ENCODE peak calls at places on chromosomes 5 and 9, in four cellular contexts. G, J, N and H are unnamed samples.
A peak's percentile ranks its signal among the peaks of the same experiment; 100 is the strongest.

GRCh38 chr5:95449460-95449859 is 58.3 kb downstream of the FAM81B start:
- DNase-seq in G (no peak), J (no peak), N (no peak), H (no peak)

GRCh38 chr5:109156885-109157284 is 252.9 kb downstream of the PJA2 start:
- DNase-seq in G (no peak), J (no peak), N (no peak), H (no peak)

GRCh38 chr9:82604947-82605656 is 457.8 kb downstream of the RASEF start:
- DNase-seq in G (peak; percentile 62), J (no peak), N (no peak), H (no peak)

GRCh38 chr9:34985311-34985899 is 4.1 kb upstream of the DNAJB5 start:
- DNase-seq in G (peak; percentile 73), J (peak; percentile 44), N (no peak), H (no peak)

GRCh38 chr5:55226027-55226933 is 835 bp downstream of the MCIDAS start:
- DNase-seq in G (peak; percentile 93), J (peak; percentile 74), N (no peak), H (peak; percentile 92)

GRCh38 chr5:41094871-41095270 is 23.7 kb upstream of the MROH2B start:
- DNase-seq in G (peak; percentile 58), J (no peak), N (no peak), H (no peak)

GRCh38 chr9:96342553-96343245 is 40.7 kb upstream of the HSD17B3 start:
- DNase-seq in G (no peak), J (no peak), N (no peak), H (no peak)

GRCh38 chr5:110112355-110112754 is 422.6 kb downstream of the MAN2A1 start:
- DNase-seq in G (no peak), J (no peak), N (no peak), H (no peak)

GRCh38 chr9:131622536-131622935 is 77.2 kb downstream of the PRRT1B start:
- DNase-seq in G (no peak), J (no peak), N (no peak), H (no peak)

GRCh38 chr9:2655411-2655901 is 33.9 kb downstream of the VLDLR start:
- DNase-seq in G (peak; percentile 50), J (no peak), N (no peak), H (no peak)

GRCh38 chr9:126343271-126343700 is 16.7 kb downstream of the MVB12B start:
- DNase-seq in G (no peak), J (no peak), N (no peak), H (no peak)

GRCh38 chr5:125526940-125527339 is 780.5 kb upstream of the ZNF608 start:
- DNase-seq in G (no peak), J (no peak), N (no peak), H (no peak)

GRCh38 chr9:123174887-123175518 is 93.4 kb downstream of the STRBP start:
- DNase-seq in G (no peak), J (no peak), N (no peak), H (no peak)

GRCh38 chr9:13502503-13502902 is 223.0 kb upstream of the MPDZ start:
- DNase-seq in G (no peak), J (no peak), N (no peak), H (no peak)

GRCh38 chr5:57834829-57835554 is 352.4 kb upstream of the ACTBL2 start:
- DNase-seq in G (no peak), J (peak; percentile 95), N (no peak), H (no peak)

GRCh38 chr5:119315516-119315949 is 40.3 kb upstream of the TNFAIP8 start:
- DNase-seq in G (peak; percentile 37), J (peak; percentile 59), N (no peak), H (peak; percentile 63)

GRCh38 chr5:1726469-1726865 is 73.2 kb downstream of the MRPL36 start:
- DNase-seq in G (no peak), J (no peak), N (no peak), H (no peak)

GRCh38 chr5:655406-655805 is 37.7 kb downstream of the TPPP start:
- DNase-seq in G (no peak), J (no peak), N (no peak), H (no peak)

GRCh38 chr5:88142801-88143692 is 125.6 kb downstream of the TMEM161B start:
- DNase-seq in G (no peak), J (no peak), N (no peak), H (no peak)

GRCh38 chr9:134598884-134599245 is 42.7 kb upstream of the COL5A1 start:
- DNase-seq in G (no peak), J (no peak), N (no peak), H (no peak)

GRCh38 chr5:146426853-146427618 is 20.1 kb upstream of the TCERG1 start:
- DNase-seq in G (peak; percentile 78), J (peak; percentile 77), N (no peak), H (peak; percentile 20)